ENCODE peak calls at places on chromosomes 6 and 20, in four cellular contexts. F, T, Q and B are unnamed samples.
A peak's percentile ranks its signal among the peaks of the same experiment; 100 is the strongest.

GRCh38 chr6:161677188-161677587 is 403.3 kb upstream of the AGPAT4 start:
- DNase-seq in F (no peak), T (no peak), Q (no peak), B (no peak)

GRCh38 chr6:150029276-150029675 is 3.9 kb upstream of the RAET1L start:
- DNase-seq in F (no peak), T (no peak), Q (peak; percentile 15), B (no peak)

GRCh38 chr20:58875541-58876134 is 23.1 kb downstream of the GNAS start:
- DNase-seq in F (no peak), T (no peak), Q (no peak), B (no peak)

GRCh38 chr6:160036790-160037206 is 67.9 kb downstream of the IGF2R start:
- DNase-seq in F (no peak), T (no peak), Q (no peak), B (no peak)

GRCh38 chr20:8798505-8798904 is 270.4 kb upstream of the PLCB4 start:
- DNase-seq in F (no peak), T (no peak), Q (no peak), B (no peak)

GRCh38 chr6:144150673-144151009 is 324 bp downstream of the STX11 start:
- DNase-seq in F (no peak), T (peak; percentile 59), Q (peak; percentile 52), B (no peak)

GRCh38 chr6:121780325-121781313 is 345.2 kb downstream of the GJA1 start:
- DNase-seq in F (peak; percentile 87), T (no peak), Q (no peak), B (no peak)

GRCh38 chr20:56995635-56996075 is 270.8 kb downstream of the BMP7 start:
- DNase-seq in F (no peak), T (no peak), Q (no peak), B (no peak)

GRCh38 chr6:112298021-112298745 is 43.8 kb upstream of the LAMA4 start:
- DNase-seq in F (no peak), T (no peak), Q (no peak), B (no peak)

GRCh38 chr6:2973656-2974055 is 2.3 kb upstream of the SERPINB6 start:
- DNase-seq in F (no peak), T (no peak), Q (no peak), B (no peak)

GRCh38 chr6:105986998-105987397 is 99.1 kb upstream of the PRDM1 start:
- DNase-seq in F (no peak), T (no peak), Q (no peak), B (no peak)

GRCh38 chr20:2139736-2140135 is 38.1 kb downstream of the STK35 start:
- DNase-seq in F (no peak), T (no peak), Q (no peak), B (no peak)

GRCh38 chr20:25288291-25289181 is 40.7 kb downstream of the PYGB start:
- DNase-seq in F (peak; percentile 59), T (no peak), Q (peak; percentile 36), B (peak; percentile 42)

GRCh38 chr6:25360611-25361010 is 81.4 kb downstream of the CARMIL1 start:
- DNase-seq in F (no peak), T (no peak), Q (no peak), B (no peak)

GRCh38 chr6:111530777-111531176 is 47.8 kb upstream of the REV3L start:
- DNase-seq in F (no peak), T (no peak), Q (no peak), B (no peak)

GRCh38 chr6:29953001-29953436 is 10.7 kb downstream of the HLA-A start:
- DNase-seq in F (no peak), T (no peak), Q (no peak), B (no peak)

GRCh38 chr6:28758046-28758817 is 165.6 kb downstream of the TRIM27 start:
- DNase-seq in F (no peak), T (no peak), Q (no peak), B (no peak)

GRCh38 chr6:147691436-147691835 is 182.9 kb downstream of the SAMD5 start:
- DNase-seq in F (no peak), T (no peak), Q (no peak), B (no peak)

GRCh38 chr6:119736680-119737079 is 387.1 kb upstream of the MAN1A1 start:
- DNase-seq in F (no peak), T (no peak), Q (no peak), B (no peak)

GRCh38 chr20:61508301-61508700 is 256.2 kb downstream of the CDH4 start:
- DNase-seq in F (no peak), T (no peak), Q (no peak), B (no peak)

GRCh38 chr20:43043887-43044286 is 145.8 kb downstream of the PTPRT start:
- DNase-seq in F (no peak), T (no peak), Q (no peak), B (no peak)

DNA sequence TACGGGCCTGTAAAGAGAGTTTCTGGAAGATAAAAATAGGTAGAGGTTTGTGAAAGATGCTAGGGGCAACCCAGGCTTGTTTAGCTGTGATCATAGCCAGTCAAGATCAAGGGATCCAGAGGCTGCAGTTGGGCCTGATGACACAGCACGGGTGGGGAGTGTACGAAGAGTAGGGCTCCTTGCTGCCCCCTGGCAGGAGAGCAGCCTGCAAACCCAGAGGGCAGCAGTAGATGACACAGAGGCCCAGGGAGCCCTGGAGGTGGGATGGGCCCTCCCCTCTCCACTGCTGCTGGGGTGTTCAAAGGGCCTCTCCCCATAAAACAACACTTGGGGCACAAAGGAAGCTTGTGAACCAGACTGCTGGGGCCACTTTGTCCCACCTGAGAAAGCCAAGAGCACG is 47.2 kb downstream of the VEGFA start:
- DNase-seq in F (no peak), T (no peak), Q (no peak), B (peak; percentile 82)
- TF ChIP-seq CTCF in F (no peak), T (no peak), Q (peak; percentile 10), B (peak; percentile 72)

GRCh38 chr20:36745927-36746659 is at the start of gene NDRG3:
- DNase-seq in F (peak; percentile 96), T (peak; percentile 95), Q (peak; percentile 93), B (peak; percentile 93)
- TF ChIP-seq CTCF in F (no peak), T (no peak), Q (peak; percentile 26), B (no peak)

GRCh38 chr20:32820698-32821378 is 1.1 kb downstream of the MAPRE1 start:
- DNase-seq in F (no peak), T (no peak), Q (no peak), B (no peak)

GRCh38 chr20:32823737-32824588 is 4.2 kb downstream of the MAPRE1 start:
- DNase-seq in F (no peak), T (no peak), Q (no peak), B (no peak)

GRCh38 chr20:32822189-32822588 is 2.4 kb downstream of the MAPRE1 start:
- DNase-seq in F (no peak), T (no peak), Q (no peak), B (no peak)

GRCh38 chr20:32820000-32820697 is 395 bp downstream of the MAPRE1 start:
- DNase-seq in F (peak; percentile 80), T (peak; percentile 87), Q (peak; percentile 55), B (peak; percentile 60)

GRCh38 chr20:32823078-32823477 is 3.3 kb downstream of the MAPRE1 start:
- DNase-seq in F (no peak), T (no peak), Q (no peak), B (peak; percentile 59)
- TF ChIP-seq CTCF in F (no peak), T (no peak), Q (no peak), B (no peak)

GRCh38 chr6:20870493-20870892 is 336.2 kb downstream of the CDKAL1 start:
- DNase-seq in F (no peak), T (no peak), Q (no peak), B (no peak)

GRCh38 chr6:20875369-20875963 is 341.2 kb downstream of the CDKAL1 start:
- DNase-seq in F (no peak), T (no peak), Q (no peak), B (no peak)

GRCh38 chr6:20876016-20876415 is 341.8 kb downstream of the CDKAL1 start:
- DNase-seq in F (no peak), T (no peak), Q (no peak), B (no peak)

GRCh38 chr6:20877008-20877937 is 343.0 kb downstream of the CDKAL1 start:
- DNase-seq in F (peak; percentile 64), T (no peak), Q (no peak), B (no peak)

DNA sequence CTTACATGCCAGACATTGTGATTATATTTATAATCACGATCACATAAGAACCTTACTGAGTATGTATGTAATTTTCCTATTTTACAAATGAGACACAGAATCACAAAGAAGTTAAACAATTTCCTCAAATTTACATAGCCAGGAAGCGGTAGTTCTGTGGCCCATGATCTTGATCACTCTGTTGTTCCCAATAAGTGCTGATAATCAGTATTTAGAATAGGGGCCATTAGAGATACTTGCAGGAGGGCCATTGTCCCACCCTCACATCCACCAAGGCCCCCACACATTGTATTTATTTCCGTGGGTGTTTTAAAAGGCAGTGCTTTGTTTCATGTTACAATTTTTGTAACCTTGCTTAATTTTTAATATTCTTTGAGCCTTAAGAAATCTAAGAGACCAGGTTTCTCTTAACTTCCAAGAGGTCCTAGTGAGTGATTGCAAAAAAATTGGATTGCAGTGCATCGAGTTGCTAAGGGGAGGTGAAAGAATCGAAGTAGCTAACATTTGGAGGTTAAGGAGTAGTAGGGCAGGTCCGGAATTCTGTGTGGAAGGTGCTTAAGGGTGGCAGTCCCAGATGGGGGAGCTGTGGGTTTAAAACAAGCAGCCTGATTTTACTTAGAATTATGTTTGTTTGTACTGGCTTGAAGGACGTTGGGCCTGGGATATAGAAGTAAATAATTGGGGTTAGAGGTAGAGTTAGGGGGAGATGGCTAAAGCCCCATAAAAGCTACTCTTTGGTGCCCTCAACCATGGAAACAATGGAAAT is 339.4 kb downstream of the CDKAL1 start:
- DNase-seq in F (no peak), T (no peak), Q (no peak), B (no peak)
- TF ChIP-seq CTCF in F (no peak), T (no peak), Q (no peak), B (no peak)

GRCh38 chr6:92159046-92159445 is 1260.3 kb downstream of the EPHA7 start:
- DNase-seq in F (no peak), T (no peak), Q (no peak), B (no peak)
- TF ChIP-seq CTCF in F (no peak), T (no peak), Q (no peak), B (no peak)

GRCh38 chr6:99407076-99407475 is 13.1 kb upstream of the COQ3 start:
- DNase-seq in F (no peak), T (no peak), Q (no peak), B (no peak)

DNA sequence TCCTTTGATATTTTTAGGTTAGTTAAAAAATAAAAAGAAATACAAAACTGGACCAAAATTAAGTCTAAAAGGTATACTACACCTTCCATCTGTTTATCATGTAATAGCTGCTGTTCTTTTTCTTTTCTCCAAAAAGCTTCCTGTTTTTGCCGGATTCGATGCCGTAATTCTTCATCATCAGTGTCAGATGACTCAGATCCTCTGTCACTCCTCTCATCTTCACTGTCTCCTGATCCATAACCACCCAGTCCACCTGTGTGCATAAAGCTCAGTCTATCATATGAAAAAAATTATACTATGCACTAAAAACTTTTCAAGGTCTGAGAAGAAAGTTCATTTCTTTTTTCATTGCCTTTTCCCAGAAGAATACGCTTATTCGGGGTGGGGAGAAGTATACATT is 8.5 kb upstream of the COQ3 start:
- DNase-seq in F (no peak), T (no peak), Q (no peak), B (no peak)
- TF ChIP-seq CTCF in F (no peak), T (no peak), Q (no peak), B (no peak)

DNA sequence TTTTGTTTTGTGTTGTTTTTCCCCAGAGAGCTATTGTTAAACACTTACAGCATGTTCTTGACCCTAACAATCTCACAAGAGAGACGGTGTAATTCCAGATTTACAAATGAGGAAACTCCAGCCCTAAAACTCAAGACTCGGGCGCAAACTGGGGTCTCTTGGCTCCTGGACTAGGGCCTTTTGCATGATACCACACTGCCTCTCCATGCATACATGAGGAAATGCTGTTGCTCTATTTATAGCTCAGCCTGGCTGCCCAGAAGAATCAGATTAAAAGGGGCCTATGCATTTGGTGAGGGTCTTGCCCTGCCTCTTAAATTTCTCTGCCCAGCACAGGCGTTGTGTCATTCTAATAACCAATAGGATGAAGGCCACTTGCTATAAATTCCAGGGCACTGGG is 30.5 kb upstream of the SNRPB2 start:
- DNase-seq in F (no peak), T (no peak), Q (no peak), B (no peak)
- TF ChIP-seq CTCF in F (no peak), T (no peak), Q (no peak), B (no peak)